ENCODE peak calls at places on chromosomes 5 and 9, in ten cellular contexts. One of them, this sample, is unnamed.

GRCh38 chr5:66307647-66308257 is 163.7 kb downstream of the SREK1 start:
- DNase-seq in NCI-H1105 treated with DMSO at 0.1 percent for 48 hours: peak
- DNase-seq in G401: peak
- DNase-seq in esophagus squamous epithelium: no peak
- DNase-seq in pancreas: no peak
- DNase-seq in RWPE1: peak
- DNase-seq in stimulated activated CD8-positive, alpha-beta memory T cell treated with anti-CD3 and anti-CD28 coated beads, Interleukin-2, amount 100 ng/mL, for 1 hour: no peak
- DNase-seq in NCI-H1930: peak
- DNase-seq in DMS 273 treated with DMSO at 0.1 percent for 48 hours: peak
- DNase-seq in HTR-8/SVneo: peak
- DNase-seq in this sample: peak

GRCh38 chr5:10374032-10374431 is 20.5 kb downstream of the MARCHF6 start:
- DNase-seq in NCI-H1105 treated with DMSO at 0.1 percent for 48 hours: peak
- DNase-seq in G401: no peak
- DNase-seq in esophagus squamous epithelium: no peak
- DNase-seq in pancreas: no peak
- DNase-seq in RWPE1: no peak
- DNase-seq in stimulated activated CD8-positive, alpha-beta memory T cell treated with anti-CD3 and anti-CD28 coated beads, Interleukin-2, amount 100 ng/mL, for 1 hour: no peak
- DNase-seq in NCI-H1930: no peak
- DNase-seq in DMS 273 treated with DMSO at 0.1 percent for 48 hours: no peak
- DNase-seq in HTR-8/SVneo: no peak
- DNase-seq in this sample: peak

GRCh38 chr5:43227655-43228054 is 35.6 kb downstream of the NIM1K start:
- DNase-seq in NCI-H1105 treated with DMSO at 0.1 percent for 48 hours: peak
- DNase-seq in G401: no peak
- DNase-seq in esophagus squamous epithelium: no peak
- DNase-seq in pancreas: no peak
- DNase-seq in RWPE1: peak
- DNase-seq in stimulated activated CD8-positive, alpha-beta memory T cell treated with anti-CD3 and anti-CD28 coated beads, Interleukin-2, amount 100 ng/mL, for 1 hour: no peak
- DNase-seq in NCI-H1930: no peak
- DNase-seq in DMS 273 treated with DMSO at 0.1 percent for 48 hours: peak
- DNase-seq in HTR-8/SVneo: peak
- DNase-seq in this sample: peak

GRCh38 chr9:135251996-135252760 is 164.7 kb downstream of the OLFM1 start:
- DNase-seq in NCI-H1105 treated with DMSO at 0.1 percent for 48 hours: no peak
- DNase-seq in G401: no peak
- DNase-seq in esophagus squamous epithelium: no peak
- DNase-seq in pancreas: no peak
- DNase-seq in RWPE1: no peak
- DNase-seq in stimulated activated CD8-positive, alpha-beta memory T cell treated with anti-CD3 and anti-CD28 coated beads, Interleukin-2, amount 100 ng/mL, for 1 hour: no peak
- DNase-seq in NCI-H1930: no peak
- DNase-seq in DMS 273 treated with DMSO at 0.1 percent for 48 hours: no peak
- DNase-seq in HTR-8/SVneo: no peak
- DNase-seq in this sample: no peak

GRCh38 chr5:96017951-96018350 is 56.3 kb upstream of the ELL2 start:
- DNase-seq in NCI-H1105 treated with DMSO at 0.1 percent for 48 hours: no peak
- DNase-seq in G401: no peak
- DNase-seq in esophagus squamous epithelium: no peak
- DNase-seq in pancreas: no peak
- DNase-seq in RWPE1: no peak
- DNase-seq in stimulated activated CD8-positive, alpha-beta memory T cell treated with anti-CD3 and anti-CD28 coated beads, Interleukin-2, amount 100 ng/mL, for 1 hour: no peak
- DNase-seq in NCI-H1930: no peak
- DNase-seq in DMS 273 treated with DMSO at 0.1 percent for 48 hours: no peak
- DNase-seq in HTR-8/SVneo: no peak
- DNase-seq in this sample: no peak

GRCh38 chr9:82117025-82117424 is 128.5 kb downstream of the SPATA31D1 start:
- DNase-seq in NCI-H1105 treated with DMSO at 0.1 percent for 48 hours: peak
- DNase-seq in G401: peak
- DNase-seq in esophagus squamous epithelium: no peak
- DNase-seq in pancreas: no peak
- DNase-seq in RWPE1: no peak
- DNase-seq in stimulated activated CD8-positive, alpha-beta memory T cell treated with anti-CD3 and anti-CD28 coated beads, Interleukin-2, amount 100 ng/mL, for 1 hour: no peak
- DNase-seq in NCI-H1930: no peak
- DNase-seq in DMS 273 treated with DMSO at 0.1 percent for 48 hours: no peak
- DNase-seq in HTR-8/SVneo: no peak
- DNase-seq in this sample: peak

GRCh38 chr5:147751-148150 is 43.5 kb upstream of the LRRC14B start:
- DNase-seq in NCI-H1105 treated with DMSO at 0.1 percent for 48 hours: no peak
- DNase-seq in G401: no peak
- DNase-seq in esophagus squamous epithelium: no peak
- DNase-seq in pancreas: no peak
- DNase-seq in RWPE1: no peak
- DNase-seq in stimulated activated CD8-positive, alpha-beta memory T cell treated with anti-CD3 and anti-CD28 coated beads, Interleukin-2, amount 100 ng/mL, for 1 hour: no peak
- DNase-seq in NCI-H1930: no peak
- DNase-seq in DMS 273 treated with DMSO at 0.1 percent for 48 hours: no peak
- DNase-seq in HTR-8/SVneo: no peak
- DNase-seq in this sample: no peak

GRCh38 chr9:95381243-95381642 is 63.7 kb upstream of the FANCC start:
- DNase-seq in NCI-H1105 treated with DMSO at 0.1 percent for 48 hours: no peak
- DNase-seq in G401: no peak
- DNase-seq in esophagus squamous epithelium: no peak
- DNase-seq in pancreas: no peak
- DNase-seq in RWPE1: no peak
- DNase-seq in stimulated activated CD8-positive, alpha-beta memory T cell treated with anti-CD3 and anti-CD28 coated beads, Interleukin-2, amount 100 ng/mL, for 1 hour: no peak
- DNase-seq in NCI-H1930: no peak
- DNase-seq in DMS 273 treated with DMSO at 0.1 percent for 48 hours: no peak
- DNase-seq in HTR-8/SVneo: no peak
- DNase-seq in this sample: no peak

GRCh38 chr9:128787583-128788156 is 617 bp downstream of the TBC1D13 start:
- DNase-seq in NCI-H1105 treated with DMSO at 0.1 percent for 48 hours: no peak
- DNase-seq in G401: peak
- DNase-seq in esophagus squamous epithelium: no peak
- DNase-seq in pancreas: no peak
- DNase-seq in RWPE1: peak
- DNase-seq in stimulated activated CD8-positive, alpha-beta memory T cell treated with anti-CD3 and anti-CD28 coated beads, Interleukin-2, amount 100 ng/mL, for 1 hour: no peak
- DNase-seq in NCI-H1930: no peak
- DNase-seq in DMS 273 treated with DMSO at 0.1 percent for 48 hours: no peak
- DNase-seq in HTR-8/SVneo: no peak
- DNase-seq in this sample: no peak

GRCh38 chr9:105055922-105056321 is 128.0 kb upstream of the ABCA1 start:
- DNase-seq in NCI-H1105 treated with DMSO at 0.1 percent for 48 hours: no peak
- DNase-seq in G401: no peak
- DNase-seq in esophagus squamous epithelium: no peak
- DNase-seq in pancreas: no peak
- DNase-seq in RWPE1: no peak
- DNase-seq in stimulated activated CD8-positive, alpha-beta memory T cell treated with anti-CD3 and anti-CD28 coated beads, Interleukin-2, amount 100 ng/mL, for 1 hour: no peak
- DNase-seq in NCI-H1930: no peak
- DNase-seq in DMS 273 treated with DMSO at 0.1 percent for 48 hours: no peak
- DNase-seq in HTR-8/SVneo: no peak
- DNase-seq in this sample: no peak

GRCh38 chr9:16744386-16744785 is 126.1 kb downstream of the BNC2 start:
- DNase-seq in NCI-H1105 treated with DMSO at 0.1 percent for 48 hours: no peak
- DNase-seq in G401: no peak
- DNase-seq in esophagus squamous epithelium: no peak
- DNase-seq in pancreas: no peak
- DNase-seq in RWPE1: no peak
- DNase-seq in stimulated activated CD8-positive, alpha-beta memory T cell treated with anti-CD3 and anti-CD28 coated beads, Interleukin-2, amount 100 ng/mL, for 1 hour: no peak
- DNase-seq in NCI-H1930: no peak
- DNase-seq in DMS 273 treated with DMSO at 0.1 percent for 48 hours: no peak
- DNase-seq in HTR-8/SVneo: no peak
- DNase-seq in this sample: no peak

GRCh38 chr9:41229408-41230401 is 40.6 kb upstream of the ZNG1F start:
- DNase-seq in NCI-H1105 treated with DMSO at 0.1 percent for 48 hours: no peak
- DNase-seq in G401: peak
- DNase-seq in esophagus squamous epithelium: no peak
- DNase-seq in pancreas: peak
- DNase-seq in RWPE1: peak
- DNase-seq in stimulated activated CD8-positive, alpha-beta memory T cell treated with anti-CD3 and anti-CD28 coated beads, Interleukin-2, amount 100 ng/mL, for 1 hour: no peak
- DNase-seq in NCI-H1930: no peak
- DNase-seq in DMS 273 treated with DMSO at 0.1 percent for 48 hours: no peak
- DNase-seq in HTR-8/SVneo: peak
- DNase-seq in this sample: no peak

GRCh38 chr9:78239506-78239905 is 3.6 kb downstream of the CEP78 start:
- DNase-seq in NCI-H1105 treated with DMSO at 0.1 percent for 48 hours: peak
- DNase-seq in G401: peak
- DNase-seq in esophagus squamous epithelium: no peak
- DNase-seq in pancreas: no peak
- DNase-seq in RWPE1: peak
- DNase-seq in stimulated activated CD8-positive, alpha-beta memory T cell treated with anti-CD3 and anti-CD28 coated beads, Interleukin-2, amount 100 ng/mL, for 1 hour: no peak
- DNase-seq in NCI-H1930: no peak
- DNase-seq in DMS 273 treated with DMSO at 0.1 percent for 48 hours: no peak
- DNase-seq in HTR-8/SVneo: no peak
- DNase-seq in this sample: peak